ENCODE peak calls at places on chromosomes 1 and 21, in five cellular contexts. R is GM12878, E is K562, I is HepG2, K is H1. Z is an unnamed sample. For H3K4me1, the result is how much of the 10 kb centered on the place peaks cover.

GRCh38 chr1:22132517-22133235 is 10.2 kb downstream of the WNT4 start:
- DNase-seq in R (no peak), I (no peak), K (no peak), E (no peak), Z (no peak)

GRCh38 chr1:51973587-51974474 is 16.7 kb downstream of the RAB3B start:
- DNase-seq in I (no peak), K (no peak), R (peak), E (no peak), Z (no peak)

GRCh38 chr1:246592695-246593094 is 26.4 kb downstream of the CNST start:
- DNase-seq in I (no peak), K (no peak), R (no peak), E (no peak), Z (no peak)

GRCh38 chr1:64584479-64584878 is 114.5 kb downstream of the CACHD1 start:
- DNase-seq in R (no peak), I (no peak), E (no peak), K (no peak), Z (no peak)

GRCh38 chr1:4128616-4129015 is 228.5 kb upstream of the C1orf174 start:
- DNase-seq in K (no peak), E (no peak), I (no peak), R (no peak), Z (no peak)

GRCh38 chr1:20682571-20683236 is 21.5 kb upstream of the DDOST start:
- DNase-seq in R (no peak), K (no peak), E (no peak), I (no peak), Z (no peak)

GRCh38 chr1:177812144-177812543 is 157.7 kb downstream of the SEC16B start:
- DNase-seq in K (no peak), R (no peak), I (no peak), E (no peak), Z (no peak)

GRCh38 chr1:236998571-236998970 is 5.7 kb downstream of the MT1HL1 start:
- DNase-seq in K (no peak), R (no peak), I (no peak), E (no peak), Z (no peak)

GRCh38 chr21:43983390-43983789 is 28.7 kb upstream of the TRAPPC10 start:
- DNase-seq in K (no peak), R (no peak), I (no peak), E (no peak), Z (peak)

GRCh38 chr1:33970148-33970825 is 106.4 kb downstream of the HMGB4 start:
- DNase-seq in R (no peak), E (no peak), I (no peak), K (no peak), Z (no peak)

GRCh38 chr1:51819810-51820209 is 58.7 kb downstream of the NRDC start:
- DNase-seq in E (no peak), K (no peak), I (no peak), R (no peak), Z (no peak)

GRCh38 chr1:89908294-89908992 is 86.5 kb upstream of the ZNF326 start:
- DNase-seq in I (no peak), E (no peak), K (no peak), R (no peak), Z (no peak)

GRCh38 chr1:146021046-146021445 is 489 bp downstream of the HJV start:
- DNase-seq in I (no peak), E (peak), R (no peak), K (no peak), Z (no peak)

GRCh38 chr1:79235221-79236002 is 228.9 kb upstream of the ADGRL4 start:
- DNase-seq in R (no peak), E (no peak), K (no peak), I (no peak), Z (no peak)

GRCh38 chr1:79226963-79227362 is 220.4 kb upstream of the ADGRL4 start:
- DNase-seq in E (no peak), R (no peak), I (no peak), K (no peak), Z (no peak)

DNA sequence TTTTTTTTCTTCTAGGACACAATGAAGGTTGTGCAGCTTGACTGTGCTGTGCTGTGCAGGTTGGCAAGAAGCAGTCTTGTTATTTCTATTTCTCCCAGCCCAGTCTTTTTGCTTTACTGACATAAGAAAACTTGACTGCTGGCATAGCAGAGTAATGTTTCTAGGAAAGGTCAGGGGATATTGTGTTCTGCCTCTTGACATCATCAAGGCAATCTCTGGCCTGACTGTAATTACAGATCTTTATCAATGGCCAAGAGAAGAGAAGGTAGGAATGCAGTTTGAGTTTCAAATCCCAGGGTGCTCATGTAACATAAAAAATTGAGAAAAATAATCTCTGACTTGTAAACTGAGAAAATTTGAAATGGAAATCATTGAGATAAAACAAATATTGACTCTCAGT is 226.3 kb upstream of the ADGRL4 start:
- DNase-seq in K (no peak), E (no peak), R (no peak), I (no peak), Z (no peak)
- H3K4me1 ChIP-seq in K (under half), E (under half), R (under half), I (under half), Z (under half)

GRCh38 chr1:25021586-25022215 is 91.6 kb upstream of the RUNX3 start:
- DNase-seq in E (no peak), R (no peak), I (no peak), K (no peak), Z (no peak)

GRCh38 chr1:25022361-25023189 is 92.5 kb upstream of the RUNX3 start:
- DNase-seq in I (peak), R (peak), K (no peak), E (peak), Z (no peak)

GRCh38 chr1:25024631-25025350 is 94.7 kb upstream of the RUNX3 start:
- DNase-seq in K (no peak), E (no peak), R (no peak), I (no peak), Z (no peak)

GRCh38 chr1:25023190-25023578 is 93.1 kb upstream of the RUNX3 start:
- DNase-seq in I (no peak), R (no peak), E (no peak), K (no peak), Z (no peak)

DNA sequence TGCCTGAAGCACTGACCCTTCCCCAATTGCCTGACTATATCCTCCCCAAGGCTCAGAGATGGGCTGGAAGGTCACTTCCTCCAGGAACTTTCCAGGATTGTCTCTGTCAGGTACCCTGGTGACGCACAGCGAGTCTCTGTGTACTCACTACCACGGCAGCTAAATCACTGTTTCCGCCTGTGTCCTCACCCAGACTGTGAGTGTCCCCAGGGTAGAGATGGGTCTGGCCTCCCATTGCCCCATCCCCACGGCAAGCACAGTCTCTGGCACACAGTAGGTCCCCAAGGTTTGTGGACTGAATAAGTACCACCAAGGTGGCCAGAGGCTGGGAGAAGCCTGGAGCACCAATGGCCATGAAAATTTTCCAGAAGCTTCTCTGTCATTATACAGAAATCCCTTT is 93.8 kb upstream of the RUNX3 start:
- DNase-seq in I (no peak), K (no peak), R (no peak), E (no peak), Z (no peak)
- TF ChIP-seq TAF1 in I (no peak), K (no peak), R (no peak), E (no peak), Z (no peak)

GRCh38 chr1:155253797-155254196 is 1.5 kb downstream of the ENTREP3 start:
- DNase-seq in R (no peak), I (no peak), E (peak), K (no peak), Z (no peak)

GRCh38 chr1:155254228-155254713 is 1.0 kb downstream of the ENTREP3 start:
- DNase-seq in I (no peak), R (no peak), K (no peak), E (no peak), Z (no peak)

GRCh38 chr1:155251566-155251965 is 3.7 kb downstream of the ENTREP3 start:
- DNase-seq in E (no peak), I (no peak), R (no peak), K (no peak), Z (no peak)

GRCh38 chr1:155254714-155255242 is 505 bp downstream of the ENTREP3 start:
- DNase-seq in K (peak), E (no peak), I (no peak), R (no peak), Z (peak)

DNA sequence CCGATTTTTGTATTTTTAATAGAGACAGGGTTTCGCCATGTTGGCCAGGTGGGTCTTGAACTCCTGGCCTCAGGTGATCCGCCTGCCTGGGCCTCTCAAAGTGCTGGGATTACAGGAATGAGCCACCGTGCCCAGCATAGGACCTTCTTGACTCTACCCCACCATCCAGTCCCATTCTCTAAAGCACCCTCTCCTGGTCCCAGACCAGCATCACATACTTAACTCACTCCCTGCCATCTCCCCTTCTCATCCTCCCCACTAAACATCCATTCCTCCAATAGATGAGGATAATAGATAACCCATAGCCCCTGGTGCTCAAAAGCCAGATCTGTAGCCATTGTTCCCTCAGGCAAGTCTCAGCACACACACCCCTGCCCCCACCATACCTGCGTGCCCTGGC is 2.1 kb downstream of the ENTREP3 start:
- DNase-seq in K (no peak), R (no peak), E (no peak), I (no peak), Z (peak)
- H3K9ac ChIP-seq in K (no peak), R (no peak), E (no peak), I (no peak), Z (peak)

GRCh38 chr1:27439150-27439549 is 46.7 kb downstream of the GPR3 start:
- DNase-seq in I (no peak), E (no peak), R (no peak), K (no peak), Z (no peak)

GRCh38 chr1:27436204-27437159 is 44.1 kb downstream of the GPR3 start:
- DNase-seq in I (peak), R (no peak), E (peak), K (no peak), Z (no peak)

GRCh38 chr1:27444632-27445031 is 45.3 kb downstream of the WASF2 start:
- DNase-seq in K (no peak), I (no peak), E (no peak), R (no peak), Z (no peak)

GRCh38 chr1:27435566-27436203 is 43.3 kb downstream of the GPR3 start:
- DNase-seq in R (no peak), I (no peak), K (no peak), E (no peak), Z (no peak)

DNA sequence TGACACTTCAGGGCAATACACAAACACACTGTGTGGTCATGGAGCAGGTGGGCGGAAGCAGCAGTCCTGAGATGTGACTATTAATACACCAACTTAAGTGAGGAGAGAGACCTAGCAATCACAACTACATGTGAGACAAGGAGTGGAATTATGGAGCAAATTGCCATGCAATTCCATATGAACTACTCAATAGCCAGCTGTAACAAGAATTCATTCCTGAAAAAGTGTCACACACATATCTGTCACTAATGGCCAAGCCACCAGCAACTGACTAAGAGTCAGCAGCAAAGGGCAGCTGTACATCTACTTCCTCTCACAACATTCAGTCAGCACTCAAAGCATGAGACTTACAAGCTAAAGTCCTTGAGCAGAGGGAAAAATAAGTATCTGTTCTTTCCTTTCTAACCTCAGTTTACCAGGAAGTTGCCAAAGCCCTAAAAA is 46.2 kb downstream of the GPR3 start:
- DNase-seq in K (no peak), R (no peak), E (no peak), I (no peak), Z (no peak)
- H3K4me1 ChIP-seq in K (under half), R (half or more), E (under half), I (under half), Z (under half)

GRCh38 chr21:14308234-14308633 is 74.7 kb downstream of the HSPA13 start:
- DNase-seq in R (no peak), K (no peak), E (no peak), I (no peak), Z (no peak)

GRCh38 chr21:14303731-14304488 is 79.0 kb downstream of the HSPA13 start:
- DNase-seq in E (no peak), R (no peak), K (no peak), I (no peak), Z (no peak)

GRCh38 chr21:14306143-14306907 is 76.6 kb downstream of the HSPA13 start:
- DNase-seq in R (no peak), E (peak), I (no peak), K (no peak), Z (no peak)
- TF ChIP-seq TAF1 in R (no peak), E (no peak), I (no peak), K (no peak), Z (no peak)

GRCh38 chr21:46607605-46608004 is 2.7 kb upstream of the S100B start:
- DNase-seq in I (no peak), R (no peak), K (no peak), E (no peak), Z (no peak)

GRCh38 chr21:46604975-46605758 is at the start of gene S100B:
- DNase-seq in E (no peak), R (no peak), I (no peak), K (peak), Z (peak)

GRCh38 chr21:46604329-46604974 is 430 bp downstream of the S100B start:
- DNase-seq in R (no peak), E (no peak), I (no peak), K (no peak), Z (no peak)

GRCh38 chr21:46606427-46606813 is 1.5 kb upstream of the S100B start:
- DNase-seq in I (no peak), E (no peak), R (no peak), K (no peak), Z (no peak)

DNA sequence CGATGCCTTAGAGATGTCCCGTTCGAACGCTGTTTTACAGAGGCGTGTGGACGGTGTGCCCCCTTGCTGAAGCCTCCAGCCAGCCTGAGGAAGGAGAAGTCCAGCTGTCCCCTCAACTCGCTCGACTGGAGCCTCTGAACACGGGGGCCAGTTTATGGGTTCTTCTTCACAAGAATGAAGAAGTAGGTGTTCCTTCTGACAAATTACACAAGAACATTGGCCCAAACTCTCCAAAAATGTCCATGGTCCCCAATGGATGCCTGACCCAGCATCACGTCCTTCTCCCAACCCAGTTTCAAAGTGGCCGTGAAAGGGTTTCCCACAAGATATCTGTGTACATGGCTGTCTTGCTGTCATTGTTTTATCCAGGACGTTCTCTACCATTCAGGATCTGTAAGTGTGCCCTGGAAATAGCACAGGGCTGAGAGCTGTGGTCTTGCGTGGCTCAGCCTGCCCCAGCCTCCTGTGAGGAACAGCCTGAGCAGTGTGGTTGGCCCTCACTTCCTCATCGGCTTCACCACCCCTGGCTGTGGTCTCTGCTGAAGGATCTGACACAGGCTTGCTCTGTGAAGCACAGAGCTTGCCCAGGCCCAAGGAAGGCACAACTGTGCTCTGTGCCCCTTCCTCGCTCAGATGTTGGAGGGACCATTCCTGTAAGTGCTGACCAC is 1.0 kb upstream of the S100B start:
- DNase-seq in I (no peak), E (no peak), K (no peak), R (peak), Z (no peak)
- H3K9ac ChIP-seq in I (no peak), E (no peak), K (no peak), R (peak), Z (no peak)

GRCh38 chr21:31711745-31712144 is 20.2 kb downstream of the SCAF4 start:
- DNase-seq in R (no peak), E (no peak), I (no peak), K (no peak), Z (no peak)
- H3K4me1 ChIP-seq in R (under half), E (half or more), I (under half), K (under half), Z (under half)

GRCh38 chr21:35226302-35226701 is 177.2 kb upstream of the RUNX1 start:
- DNase-seq in I (peak), E (no peak), R (no peak), K (no peak), Z (no peak)

GRCh38 chr21:35225573-35225972 is 176.5 kb upstream of the RUNX1 start:
- DNase-seq in R (no peak), E (no peak), I (no peak), K (no peak), Z (no peak)

GRCh38 chr21:35229290-35229689 is 180.2 kb upstream of the RUNX1 start:
- DNase-seq in E (peak), K (no peak), I (no peak), R (no peak), Z (no peak)

GRCh38 chr21:35227774-35228173 is 178.7 kb upstream of the RUNX1 start:
- DNase-seq in I (no peak), R (no peak), K (no peak), E (no peak), Z (no peak)

DNA sequence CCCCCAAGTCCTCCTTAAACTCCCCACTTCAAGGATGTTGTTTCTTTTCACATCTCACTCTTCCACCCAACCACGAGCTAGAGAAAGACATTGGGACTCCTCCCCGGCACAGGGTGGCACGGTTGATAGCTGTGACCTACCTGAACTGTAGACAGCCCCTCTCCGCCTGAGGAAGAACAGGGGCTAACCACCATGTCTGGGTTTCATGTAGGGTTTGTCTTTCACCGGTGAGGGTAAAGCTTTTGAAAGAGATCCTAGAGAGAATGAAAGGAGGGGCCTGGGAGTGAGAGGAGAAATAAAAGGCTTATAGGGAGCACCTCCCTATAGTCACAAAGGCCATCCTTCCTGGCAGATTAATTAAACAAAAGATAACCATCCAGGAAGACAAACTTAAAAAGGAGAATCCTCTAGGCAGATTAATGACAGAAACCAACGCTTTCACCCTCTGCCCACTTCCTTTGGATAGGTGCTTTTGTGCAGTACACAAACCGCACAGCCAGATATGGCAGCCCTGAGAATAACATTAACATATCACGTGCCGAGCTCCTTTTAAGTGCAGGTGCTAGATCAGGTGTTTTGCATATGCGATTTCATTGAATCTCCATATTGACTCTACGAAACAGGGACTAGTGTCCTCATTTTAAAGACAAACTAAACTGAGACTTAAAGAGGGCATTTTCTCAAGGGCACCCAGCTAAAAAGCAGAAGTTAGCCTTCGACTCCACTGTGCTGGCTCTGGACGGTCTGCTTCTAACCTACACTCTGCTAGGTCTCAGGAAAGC is 178.0 kb upstream of the RUNX1 start:
- DNase-seq in K (no peak), I (no peak), E (no peak), R (peak), Z (no peak)
- TF ChIP-seq TAF1 in K (no peak), I (no peak), E (no peak), R (no peak), Z (no peak)

DNA sequence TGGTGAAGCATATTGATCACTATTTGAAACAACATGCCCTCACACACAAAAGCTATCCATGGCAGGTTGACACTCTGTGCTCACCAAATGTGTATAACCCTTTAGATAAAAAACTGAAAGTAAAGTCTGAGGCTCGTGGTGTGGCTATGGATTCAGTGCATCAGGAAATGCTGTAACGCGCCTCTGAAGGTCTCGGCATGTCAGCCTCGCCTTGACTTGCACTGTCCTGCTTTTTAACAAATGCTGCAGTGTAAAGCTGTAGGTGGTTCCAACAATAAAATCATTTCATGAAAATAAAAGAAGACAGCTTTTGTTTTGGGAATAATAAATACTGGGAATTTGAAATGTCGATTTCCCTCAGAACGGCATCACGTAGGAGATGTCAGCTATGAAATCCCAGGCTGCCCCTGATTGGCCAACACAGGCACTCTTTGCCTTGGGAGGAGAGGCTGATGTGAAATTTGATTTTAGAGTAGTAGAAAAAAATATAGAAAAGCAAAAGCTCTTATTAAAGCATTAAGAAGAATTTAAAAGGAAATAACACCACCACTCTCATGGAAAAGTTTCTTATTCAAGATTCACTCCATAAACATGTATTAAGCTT is 168.2 kb downstream of the DSCAM start:
- DNase-seq in R (no peak), K (no peak), I (no peak), E (no peak), Z (no peak)
- H3K9ac ChIP-seq in R (no peak), K (no peak), I (no peak), E (no peak), Z (no peak)